ENCODE peak calls at places on chromosomes 3 and 15, in seven cellular contexts. L is tibial nerve, W is fibroblast of the aortic adventitia, B is cardiac muscle cell, Z is GM06990, C is tibial artery, Y is astrocyte of the spinal cord. E is an unnamed sample.

GRCh38 chr3:174417568-174417967 is 441.6 kb upstream of the NAALADL2 start:
- DNase-seq in L (no peak), W (no peak), B (no peak), Z (no peak), C (no peak), Y (no peak), E (no peak)

GRCh38 chr3:184491867-184492615 is 69.5 kb upstream of the EPHB3 start:
- DNase-seq in L (no peak), W (no peak), B (no peak), Z (no peak), C (no peak), Y (no peak), E (no peak)

GRCh38 chr15:91867581-91868026 is 14.1 kb downstream of the SLCO3A1 start:
- DNase-seq in L (no peak), W (peak; percentile 92), B (no peak), Z (no peak), C (peak; percentile 80), Y (peak; percentile 89), E (peak; percentile 93)

GRCh38 chr3:32873491-32874130 is 55.8 kb downstream of the TRIM71 start:
- DNase-seq in L (no peak), W (no peak), B (no peak), Z (no peak), C (no peak), Y (no peak), E (no peak)

GRCh38 chr3:15923640-15924405 is 126.0 kb upstream of the ANKRD28 start:
- DNase-seq in L (no peak), W (no peak), B (no peak), Z (no peak), C (no peak), Y (no peak), E (no peak)

GRCh38 chr3:186239321-186239720 is 122.7 kb downstream of the DGKG start:
- DNase-seq in L (no peak), W (no peak), B (peak; percentile 79), Z (no peak), C (no peak), Y (peak; percentile 24), E (no peak)

GRCh38 chr3:72797773-72798543 is 50.3 kb downstream of the SHQ1 start:
- DNase-seq in L (no peak), W (peak; percentile 20), B (peak; percentile 87), Z (no peak), C (no peak), Y (peak; percentile 45), E (no peak)

GRCh38 chr15:101313041-101313761 is 18.2 kb upstream of the SNRPA1 start:
- DNase-seq in L (no peak), W (no peak), B (no peak), Z (no peak), C (no peak), Y (no peak), E (peak; percentile 72)

GRCh38 chr3:22609139-22609538 is 594.0 kb upstream of the UBE2E2 start:
- DNase-seq in L (no peak), W (no peak), B (no peak), Z (no peak), C (no peak), Y (no peak), E (no peak)

GRCh38 chr3:37161351-37161750 is 13.0 kb downstream of the LRRFIP2 start:
- DNase-seq in L (no peak), W (no peak), B (no peak), Z (no peak), C (no peak), Y (no peak), E (no peak)

GRCh38 chr3:197490098-197490497 is 65.7 kb downstream of the BDH1 start:
- DNase-seq in L (no peak), W (peak; percentile 62), B (no peak), Z (no peak), C (no peak), Y (peak; percentile 70), E (no peak)

GRCh38 chr3:78804251-78805037 is 963.4 kb downstream of the ROBO1 start:
- DNase-seq in L (no peak), W (peak; percentile 85), B (no peak), Z (no peak), C (no peak), Y (peak; percentile 63), E (no peak)

GRCh38 chr3:50519471-50520089 is 16.1 kb upstream of the CACNA2D2 start:
- DNase-seq in L (peak; percentile 60), W (peak; percentile 39), B (peak; percentile 79), Z (peak; percentile 25), C (no peak), Y (peak; percentile 25), E (peak; percentile 91)

GRCh38 chr3:38032328-38032865 is 3.0 kb upstream of the PLCD1 start:
- DNase-seq in L (no peak), W (no peak), B (no peak), Z (no peak), C (peak; percentile 51), Y (no peak), E (no peak)

GRCh38 chr3:57141719-57142118 is 23.4 kb downstream of the IL17RD start:
- DNase-seq in L (no peak), W (peak; percentile 16), B (peak; percentile 26), Z (no peak), C (no peak), Y (no peak), E (peak; percentile 46)
- H3K4me3 ChIP-seq in L (peak overlapping the region; percentile 13), W (no peak overlapping the region), B (no peak overlapping the region), Z (no peak overlapping the region), C (no peak overlapping the region), Y (no peak overlapping the region), E (no peak overlapping the region)

DNA sequence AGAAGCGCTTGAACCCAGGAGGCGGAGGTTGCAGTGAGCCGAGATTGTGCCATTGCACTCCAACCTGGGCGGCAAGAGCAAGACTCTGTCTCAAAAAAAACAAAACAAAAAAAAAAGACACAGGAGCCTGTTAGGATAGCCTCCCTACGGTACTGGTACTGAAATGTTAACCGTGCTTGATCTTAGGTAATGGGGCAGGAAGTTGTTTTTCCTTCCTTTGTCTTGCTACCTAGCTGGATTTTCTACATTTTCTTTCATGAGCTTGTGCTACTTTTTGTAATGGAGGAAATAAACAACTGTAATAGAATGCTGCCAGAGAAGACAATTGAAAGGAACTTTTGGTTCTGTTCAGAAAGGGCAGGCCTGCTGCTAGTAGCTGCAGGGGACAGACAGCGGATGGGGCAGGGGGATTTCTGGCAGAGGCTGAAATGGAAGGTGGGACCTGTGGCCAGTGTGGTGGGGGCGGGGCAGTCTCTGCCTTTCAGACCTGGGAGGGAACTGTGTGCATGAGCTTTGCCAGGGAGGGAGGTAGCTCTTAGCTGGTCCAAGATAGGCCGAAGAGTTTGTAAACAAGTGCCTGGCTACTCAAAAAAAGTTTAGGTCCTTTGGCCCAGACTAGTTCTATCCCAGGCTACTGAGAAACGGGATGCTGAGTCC is 49.0 kb upstream of the SEMA4B start:
- DNase-seq in L (no peak), W (no peak), B (peak; percentile 55), Z (no peak), C (no peak), Y (no peak), E (no peak)
- H3K4me3 ChIP-seq in L (no peak overlapping the region), W (no peak overlapping the region), B (no peak overlapping the region), Z (no peak overlapping the region), C (no peak overlapping the region), Y (no peak overlapping the region), E (no peak overlapping the region)

DNA sequence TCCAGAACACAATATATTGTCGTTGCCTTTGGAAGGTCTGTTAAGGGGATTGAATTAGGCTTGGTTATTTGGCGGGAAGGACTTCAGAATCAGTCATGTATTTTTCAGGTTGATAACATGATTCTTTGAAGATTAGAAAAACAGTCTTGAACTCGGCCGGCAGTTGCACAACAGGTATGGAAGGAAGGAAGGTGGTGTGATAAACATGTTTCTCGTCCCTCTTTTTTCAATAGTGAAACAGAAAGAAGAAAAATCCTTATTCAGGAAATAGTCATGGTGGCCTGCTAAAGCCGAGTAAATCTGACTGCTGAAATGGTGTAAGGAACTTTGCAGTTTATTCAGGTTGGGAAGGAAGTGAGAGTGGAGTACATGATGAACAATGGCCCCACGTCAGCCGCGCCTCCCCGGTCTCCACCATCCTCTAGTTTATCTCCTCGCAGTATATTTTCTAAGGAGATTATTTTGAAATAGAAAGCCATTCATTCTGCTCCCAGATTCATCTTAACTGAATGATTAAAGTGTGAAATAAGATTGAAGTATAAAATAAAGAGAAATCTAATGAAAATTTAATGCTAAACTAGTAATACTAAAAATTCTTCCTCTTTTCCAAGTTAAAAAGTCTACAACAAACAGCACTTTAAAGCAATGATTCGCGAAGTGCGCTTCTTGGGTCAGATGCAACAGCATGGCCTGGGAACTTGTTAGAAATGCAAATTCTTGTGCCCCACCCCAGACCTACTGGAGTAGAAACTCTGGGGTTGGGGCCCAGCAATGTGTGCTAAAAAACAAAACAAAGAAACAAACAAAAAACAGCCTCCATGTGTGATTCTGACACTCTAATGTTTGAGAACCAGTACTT is 6.5 kb downstream of the RASGRP1 start:
- DNase-seq in L (no peak), W (no peak), B (no peak), Z (no peak), C (no peak), Y (no peak), E (no peak)
- H3K4me3 ChIP-seq in L (no peak overlapping the region), W (no peak overlapping the region), B (no peak overlapping the region), Z (no peak overlapping the region), C (no peak overlapping the region), Y (no peak overlapping the region), E (no peak overlapping the region)

GRCh38 chr3:56725175-56725574 is 42.1 kb upstream of the TASOR start:
- DNase-seq in L (no peak), W (no peak), B (no peak), Z (peak; percentile 71), C (no peak), Y (peak; percentile 5), E (no peak)
- H3K4me3 ChIP-seq in L (no peak overlapping the region), W (no peak overlapping the region), B (no peak overlapping the region), Z (no peak overlapping the region), C (no peak overlapping the region), Y (no peak overlapping the region), E (no peak overlapping the region)

GRCh38 chr3:117035785-117036184 is 326.2 kb downstream of the TUSC7 start:
- DNase-seq in L (no peak), W (no peak), B (no peak), Z (no peak), C (no peak), Y (peak; percentile 4), E (no peak)
- H3K4me3 ChIP-seq in L (no peak overlapping the region), W (no peak overlapping the region), B (no peak overlapping the region), Z (no peak overlapping the region), C (no peak overlapping the region), Y (no peak overlapping the region), E (no peak overlapping the region)

DNA sequence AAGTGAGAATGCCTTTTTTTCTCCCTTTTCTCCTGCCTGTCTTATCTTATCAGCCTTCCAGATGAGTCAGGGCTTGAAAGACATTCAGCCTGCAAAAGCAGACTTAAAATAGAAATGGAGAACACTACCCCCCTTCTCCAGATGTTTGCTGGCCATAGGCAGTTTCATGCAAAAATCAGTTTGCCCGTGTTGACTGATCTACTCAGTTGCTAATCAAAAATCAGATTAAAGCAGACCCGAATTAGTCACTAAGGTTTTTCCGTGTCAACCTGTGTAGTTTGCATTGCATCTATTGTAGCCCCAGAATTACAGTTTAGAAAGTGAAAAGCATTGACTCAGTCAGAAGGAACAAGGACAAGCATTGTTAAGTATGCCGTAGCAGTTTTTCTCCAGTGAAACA is 56.2 kb downstream of the IL5RA start:
- DNase-seq in L (no peak), W (peak; percentile 57), B (peak; percentile 6), Z (no peak), C (no peak), Y (no peak), E (no peak)
- H3K4me3 ChIP-seq in L (peak overlapping the region; percentile 3), W (peak overlapping the region; percentile 2), B (no peak overlapping the region), Z (no peak overlapping the region), C (no peak overlapping the region), Y (no peak overlapping the region), E (no peak overlapping the region)

GRCh38 chr3:120497318-120497717 is 46.5 kb upstream of the FSTL1 start:
- DNase-seq in L (no peak), W (peak; percentile 96), B (no peak), Z (no peak), C (no peak), Y (peak; percentile 98), E (no peak)
- H3K4me3 ChIP-seq in L (no peak overlapping the region), W (peak overlapping the region; percentile 15), B (no peak overlapping the region), Z (no peak overlapping the region), C (no peak overlapping the region), Y (no peak overlapping the region), E (no peak overlapping the region)

E was measured in lower leg skin.